ENCODE peak calls at places on chromosomes 5 and 9, in nine cellular contexts. One of them, this sample, is unnamed. For H3K27me3, the result is how much of the 10 kb centered on the place peaks cover.

GRCh38 chr5:112848116-112848811 is 12.8 kb upstream of the SRP19 start:
- DNase-seq in pancreas: no peak
- DNase-seq in PC-3: peak
- DNase-seq in RWPE2: no peak
- DNase-seq in IMR-90: peak
- DNase-seq in right atrium auricular region: no peak
- DNase-seq in CD8-positive, alpha-beta T cell: no peak
- DNase-seq in adrenal gland: peak
- DNase-seq in endothelial cell of umbilical vein: peak
- DNase-seq in this sample: no peak

GRCh38 chr5:75558972-75559632 is 47.4 kb downstream of the POLK start:
- DNase-seq in pancreas: no peak
- DNase-seq in PC-3: no peak
- DNase-seq in RWPE2: no peak
- DNase-seq in IMR-90: no peak
- DNase-seq in right atrium auricular region: no peak
- DNase-seq in CD8-positive, alpha-beta T cell: no peak
- DNase-seq in adrenal gland: no peak
- DNase-seq in endothelial cell of umbilical vein: peak
- DNase-seq in this sample: no peak

GRCh38 chr9:34001308-34001707 is 47.4 kb downstream of the UBAP2 start:
- DNase-seq in pancreas: no peak
- DNase-seq in PC-3: no peak
- DNase-seq in RWPE2: no peak
- DNase-seq in IMR-90: no peak
- DNase-seq in right atrium auricular region: no peak
- DNase-seq in CD8-positive, alpha-beta T cell: no peak
- DNase-seq in adrenal gland: no peak
- DNase-seq in endothelial cell of umbilical vein: no peak
- DNase-seq in this sample: no peak

GRCh38 chr9:4741365-4742031 is 496 bp upstream of the AK3 start:
- DNase-seq in pancreas: peak
- DNase-seq in PC-3: peak
- DNase-seq in RWPE2: no peak
- DNase-seq in IMR-90: no peak
- DNase-seq in right atrium auricular region: no peak
- DNase-seq in CD8-positive, alpha-beta T cell: no peak
- DNase-seq in adrenal gland: peak
- DNase-seq in endothelial cell of umbilical vein: peak
- DNase-seq in this sample: peak

GRCh38 chr9:123063172-123063508 is 29.7 kb downstream of the GPR21 start:
- DNase-seq in pancreas: no peak
- DNase-seq in PC-3: no peak
- DNase-seq in RWPE2: no peak
- DNase-seq in IMR-90: peak
- DNase-seq in right atrium auricular region: no peak
- DNase-seq in CD8-positive, alpha-beta T cell: no peak
- DNase-seq in adrenal gland: no peak
- DNase-seq in endothelial cell of umbilical vein: no peak
- DNase-seq in this sample: no peak

GRCh38 chr5:80481019-80481893 is 6.6 kb upstream of the FAM151B start:
- DNase-seq in pancreas: peak
- DNase-seq in PC-3: peak
- DNase-seq in RWPE2: no peak
- DNase-seq in IMR-90: peak
- DNase-seq in right atrium auricular region: no peak
- DNase-seq in CD8-positive, alpha-beta T cell: no peak
- DNase-seq in adrenal gland: peak
- DNase-seq in endothelial cell of umbilical vein: peak
- DNase-seq in this sample: no peak

GRCh38 chr5:107572800-107573368 is 97.9 kb downstream of the EFNA5 start:
- DNase-seq in pancreas: no peak
- DNase-seq in PC-3: no peak
- DNase-seq in RWPE2: no peak
- DNase-seq in IMR-90: no peak
- DNase-seq in right atrium auricular region: no peak
- DNase-seq in CD8-positive, alpha-beta T cell: no peak
- DNase-seq in adrenal gland: no peak
- DNase-seq in endothelial cell of umbilical vein: no peak
- DNase-seq in this sample: no peak

GRCh38 chr5:54311178-54311811 is 922 bp upstream of the ARL15 start:
- DNase-seq in pancreas: no peak
- DNase-seq in PC-3: no peak
- DNase-seq in RWPE2: no peak
- DNase-seq in IMR-90: peak
- DNase-seq in right atrium auricular region: no peak
- DNase-seq in CD8-positive, alpha-beta T cell: no peak
- DNase-seq in adrenal gland: peak
- DNase-seq in endothelial cell of umbilical vein: peak
- DNase-seq in this sample: no peak

GRCh38 chr5:73641811-73642210 is 15.8 kb downstream of the ARHGEF28 start:
- DNase-seq in pancreas: no peak
- DNase-seq in PC-3: no peak
- DNase-seq in RWPE2: no peak
- DNase-seq in IMR-90: no peak
- DNase-seq in right atrium auricular region: no peak
- DNase-seq in CD8-positive, alpha-beta T cell: no peak
- DNase-seq in adrenal gland: no peak
- DNase-seq in endothelial cell of umbilical vein: no peak
- DNase-seq in this sample: no peak

GRCh38 chr9:95552814-95553546 is 36.2 kb upstream of the PTCH1 start:
- DNase-seq in pancreas: peak
- DNase-seq in PC-3: no peak
- DNase-seq in RWPE2: no peak
- DNase-seq in IMR-90: no peak
- DNase-seq in right atrium auricular region: peak
- DNase-seq in CD8-positive, alpha-beta T cell: no peak
- DNase-seq in adrenal gland: peak
- DNase-seq in endothelial cell of umbilical vein: peak
- DNase-seq in this sample: no peak

GRCh38 chr9:34179528-34180138 is 790 bp downstream of the UBAP1 start:
- DNase-seq in pancreas: no peak
- DNase-seq in PC-3: peak
- DNase-seq in RWPE2: no peak
- DNase-seq in IMR-90: peak
- DNase-seq in right atrium auricular region: no peak
- DNase-seq in CD8-positive, alpha-beta T cell: no peak
- DNase-seq in adrenal gland: no peak
- DNase-seq in endothelial cell of umbilical vein: peak
- DNase-seq in this sample: no peak

GRCh38 chr9:30522486-30522885 is 1862.0 kb upstream of the ACO1 start:
- DNase-seq in pancreas: no peak
- DNase-seq in PC-3: no peak
- DNase-seq in RWPE2: no peak
- DNase-seq in IMR-90: no peak
- DNase-seq in right atrium auricular region: no peak
- DNase-seq in CD8-positive, alpha-beta T cell: no peak
- DNase-seq in adrenal gland: no peak
- DNase-seq in endothelial cell of umbilical vein: no peak
- DNase-seq in this sample: no peak

GRCh38 chr5:149829954-149830353 is 99.8 kb downstream of the PPARGC1B start:
- DNase-seq in pancreas: no peak
- DNase-seq in PC-3: peak
- DNase-seq in RWPE2: no peak
- DNase-seq in IMR-90: no peak
- DNase-seq in right atrium auricular region: no peak
- DNase-seq in CD8-positive, alpha-beta T cell: no peak
- DNase-seq in adrenal gland: no peak
- DNase-seq in endothelial cell of umbilical vein: no peak
- DNase-seq in this sample: no peak
- TF ChIP-seq CTCF in pancreas: no peak
- TF ChIP-seq CTCF in PC-3: peak
- TF ChIP-seq CTCF in RWPE2: peak
- TF ChIP-seq CTCF in IMR-90: peak
- TF ChIP-seq CTCF in right atrium auricular region: peak
- TF ChIP-seq CTCF in CD8-positive, alpha-beta T cell: no peak
- TF ChIP-seq CTCF in adrenal gland: peak
- TF ChIP-seq CTCF in endothelial cell of umbilical vein: no peak
- TF ChIP-seq CTCF in this sample: no peak

DNA sequence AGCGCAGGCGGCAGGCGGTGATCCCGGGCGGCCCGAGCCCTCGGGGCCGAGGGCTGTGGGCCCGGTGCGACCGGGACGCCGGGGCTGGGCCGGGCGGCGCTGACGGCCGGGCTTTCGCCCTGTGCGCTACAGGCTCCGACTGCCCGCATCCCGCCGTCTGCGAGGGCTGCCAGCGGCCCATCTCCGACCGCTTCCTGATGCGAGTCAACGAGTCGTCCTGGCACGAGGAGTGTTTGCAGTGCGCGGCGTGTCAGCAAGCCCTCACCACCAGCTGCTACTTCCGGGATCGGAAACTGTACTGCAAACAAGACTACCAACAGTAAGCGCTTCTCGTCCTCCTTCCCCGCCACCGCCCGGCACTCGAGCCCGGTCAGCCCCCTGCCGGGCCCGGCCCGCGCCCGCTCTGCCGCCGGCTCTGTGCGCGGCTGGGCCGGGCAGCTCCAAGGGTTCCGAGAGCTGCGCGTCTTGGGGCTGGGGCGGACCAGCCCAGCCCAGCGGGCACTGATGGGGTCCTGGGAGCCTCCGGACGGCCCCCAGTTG is 1.6 kb downstream of the LMX1B start:
- DNase-seq in pancreas: no peak
- DNase-seq in PC-3: no peak
- DNase-seq in RWPE2: peak
- DNase-seq in IMR-90: peak
- DNase-seq in right atrium auricular region: peak
- DNase-seq in CD8-positive, alpha-beta T cell: no peak
- DNase-seq in adrenal gland: no peak
- DNase-seq in endothelial cell of umbilical vein: no peak
- DNase-seq in this sample: no peak
- H3K27ac ChIP-seq in pancreas: no peak
- H3K27ac ChIP-seq in PC-3: no peak
- H3K27ac ChIP-seq in RWPE2: no peak
- H3K27ac ChIP-seq in IMR-90: no peak
- H3K27ac ChIP-seq in right atrium auricular region: no peak
- H3K27ac ChIP-seq in CD8-positive, alpha-beta T cell: no peak
- H3K27ac ChIP-seq in adrenal gland: no peak
- H3K27ac ChIP-seq in endothelial cell of umbilical vein: no peak
- H3K27ac ChIP-seq in this sample: no peak

GRCh38 chr5:140004174-140004573 is 38.9 kb downstream of the NRG2 start:
- DNase-seq in pancreas: no peak
- DNase-seq in PC-3: no peak
- DNase-seq in RWPE2: no peak
- DNase-seq in IMR-90: no peak
- DNase-seq in right atrium auricular region: no peak
- DNase-seq in CD8-positive, alpha-beta T cell: no peak
- DNase-seq in adrenal gland: no peak
- DNase-seq in endothelial cell of umbilical vein: no peak
- DNase-seq in this sample: no peak

GRCh38 chr5:140000332-140000731 is 42.8 kb downstream of the NRG2 start:
- DNase-seq in pancreas: peak
- DNase-seq in PC-3: no peak
- DNase-seq in RWPE2: no peak
- DNase-seq in IMR-90: no peak
- DNase-seq in right atrium auricular region: no peak
- DNase-seq in CD8-positive, alpha-beta T cell: no peak
- DNase-seq in adrenal gland: peak
- DNase-seq in endothelial cell of umbilical vein: no peak
- DNase-seq in this sample: no peak

GRCh38 chr5:140007311-140007710 is 35.8 kb downstream of the NRG2 start:
- DNase-seq in pancreas: no peak
- DNase-seq in PC-3: no peak
- DNase-seq in RWPE2: no peak
- DNase-seq in IMR-90: no peak
- DNase-seq in right atrium auricular region: no peak
- DNase-seq in CD8-positive, alpha-beta T cell: no peak
- DNase-seq in adrenal gland: no peak
- DNase-seq in endothelial cell of umbilical vein: no peak
- DNase-seq in this sample: no peak

GRCh38 chr5:140005145-140005591 is 37.9 kb downstream of the NRG2 start:
- DNase-seq in pancreas: no peak
- DNase-seq in PC-3: no peak
- DNase-seq in RWPE2: no peak
- DNase-seq in IMR-90: no peak
- DNase-seq in right atrium auricular region: no peak
- DNase-seq in CD8-positive, alpha-beta T cell: no peak
- DNase-seq in adrenal gland: no peak
- DNase-seq in endothelial cell of umbilical vein: no peak
- DNase-seq in this sample: no peak

DNA sequence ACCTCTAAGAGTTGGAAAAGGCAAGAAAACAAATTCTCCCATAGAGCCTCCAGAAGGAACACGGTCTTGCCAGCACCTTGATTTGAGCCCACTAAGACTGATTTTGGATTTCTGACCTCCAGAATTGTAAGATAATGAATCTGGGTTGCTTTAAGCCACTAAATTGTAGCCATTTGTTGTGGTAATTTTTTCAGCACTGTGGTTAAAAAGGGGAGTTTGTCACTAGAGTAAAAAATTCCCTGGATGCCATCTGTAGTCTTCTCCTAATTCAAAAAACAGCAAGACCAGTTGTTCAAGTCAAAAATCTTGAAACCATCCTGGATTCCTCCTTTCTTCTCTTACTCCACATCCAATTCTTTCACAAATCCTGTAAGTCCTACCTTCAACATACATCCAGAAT is 39.6 kb downstream of the NRG2 start:
- DNase-seq in pancreas: no peak
- DNase-seq in PC-3: no peak
- DNase-seq in RWPE2: no peak
- DNase-seq in IMR-90: no peak
- DNase-seq in right atrium auricular region: no peak
- DNase-seq in CD8-positive, alpha-beta T cell: no peak
- DNase-seq in adrenal gland: no peak
- DNase-seq in endothelial cell of umbilical vein: no peak
- DNase-seq in this sample: no peak
- H3K27me3 ChIP-seq in pancreas: under half
- H3K27me3 ChIP-seq in PC-3: under half
- H3K27me3 ChIP-seq in RWPE2: under half
- H3K27me3 ChIP-seq in IMR-90: under half
- H3K27me3 ChIP-seq in right atrium auricular region: under half
- H3K27me3 ChIP-seq in CD8-positive, alpha-beta T cell: under half
- H3K27me3 ChIP-seq in adrenal gland: under half
- H3K27me3 ChIP-seq in endothelial cell of umbilical vein: half or more
- H3K27me3 ChIP-seq in this sample: under half

DNA sequence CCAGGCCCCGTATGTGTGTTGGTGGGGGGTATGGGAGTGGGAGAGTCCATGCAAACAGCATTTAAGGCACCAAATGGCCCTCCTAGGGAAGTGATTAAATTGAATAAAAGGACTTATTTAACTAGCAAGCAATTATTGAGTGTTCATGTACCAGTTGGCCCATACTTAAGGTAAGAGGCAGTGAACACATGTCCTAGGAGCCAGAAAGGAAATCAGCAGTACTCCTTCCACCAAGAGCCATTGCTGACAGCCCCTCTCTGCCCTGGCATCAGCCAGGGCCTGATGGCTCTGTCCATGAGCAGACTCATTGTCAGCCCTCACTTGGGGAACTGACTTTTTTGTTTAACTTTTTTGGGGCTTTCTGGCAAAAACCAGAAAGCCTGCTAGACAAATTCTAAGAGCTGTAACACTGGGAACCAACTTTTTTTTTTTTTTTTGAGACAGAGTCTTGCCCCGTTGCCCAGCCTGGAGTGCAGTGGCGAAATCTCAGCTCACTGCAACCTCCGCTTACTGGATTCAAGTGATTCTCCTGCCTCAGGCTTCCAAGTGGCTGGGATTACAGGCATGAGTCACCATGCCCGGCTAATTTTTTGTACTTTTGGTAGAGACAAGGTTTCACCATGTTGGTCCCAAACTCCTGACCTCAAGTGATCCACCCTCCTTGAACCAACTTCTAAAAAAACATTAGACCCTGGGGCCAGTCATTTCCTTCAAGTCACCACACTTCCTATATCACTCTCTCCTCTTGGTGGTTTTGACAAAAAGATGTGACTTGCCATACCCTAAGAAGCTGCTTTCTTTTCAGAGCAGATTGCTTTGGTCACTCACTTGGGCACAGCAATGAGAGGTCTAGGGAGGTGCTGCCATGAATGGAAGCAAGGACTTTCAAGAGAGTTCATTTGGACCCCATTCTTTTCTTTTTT is 10.7 kb upstream of the SHROOM1 start:
- DNase-seq in pancreas: no peak
- DNase-seq in PC-3: peak
- DNase-seq in RWPE2: no peak
- DNase-seq in IMR-90: peak
- DNase-seq in right atrium auricular region: no peak
- DNase-seq in CD8-positive, alpha-beta T cell: no peak
- DNase-seq in adrenal gland: no peak
- DNase-seq in endothelial cell of umbilical vein: no peak
- DNase-seq in this sample: no peak
- TF ChIP-seq CTCF in pancreas: no peak
- TF ChIP-seq CTCF in PC-3: no peak
- TF ChIP-seq CTCF in RWPE2: no peak
- TF ChIP-seq CTCF in IMR-90: no peak
- TF ChIP-seq CTCF in right atrium auricular region: no peak
- TF ChIP-seq CTCF in CD8-positive, alpha-beta T cell: no peak
- TF ChIP-seq CTCF in adrenal gland: no peak
- TF ChIP-seq CTCF in endothelial cell of umbilical vein: no peak
- TF ChIP-seq CTCF in this sample: no peak